ENCODE peak calls at places on chromosomes 5 and 9, in ten cellular contexts. U, C, J, L, X, V, T, H, O and F are unnamed samples.

GRCh38 chr5:132526290-132526973 is 16.9 kb downstream of the IL5 start:
- DNase-seq in L (no peak), C (peak; percentile 40), J (peak; percentile 63), H (no peak), X (peak; percentile 37), T (peak; percentile 56), O (no peak), U (peak; percentile 70), V (peak; percentile 79), F (no peak)

GRCh38 chr9:135506327-135507103 is 6.0 kb downstream of the MRPS2 start:
- DNase-seq in T (no peak), U (no peak), X (no peak), V (no peak), H (no peak), C (no peak), O (no peak), L (no peak), J (peak; percentile 81), F (no peak)

GRCh38 chr5:135667662-135668061 is 88.9 kb upstream of the CXCL14 start:
- DNase-seq in J (no peak), C (no peak), X (no peak), L (no peak), T (no peak), U (no peak), V (no peak), H (no peak), O (no peak), F (no peak)

GRCh38 chr5:3222924-3223323 is 372.7 kb upstream of the IRX1 start:
- DNase-seq in V (no peak), J (no peak), L (no peak), X (no peak), T (no peak), O (no peak), U (no peak), C (no peak), H (no peak), F (no peak)

GRCh38 chr5:99099691-99100090 is 170.9 kb upstream of the CHD1 start:
- DNase-seq in H (no peak), T (no peak), C (no peak), U (no peak), V (no peak), J (no peak), L (no peak), O (no peak), X (no peak), F (no peak)

GRCh38 chr5:14915291-14915976 is 43.9 kb upstream of the ANKH start:
- DNase-seq in H (no peak), J (no peak), V (no peak), X (no peak), U (no peak), C (no peak), L (no peak), T (no peak), O (no peak), F (peak; percentile 74)

GRCh38 chr5:127757576-127757975 is 54.4 kb downstream of the CCDC192 start:
- DNase-seq in V (peak; percentile 82), T (peak; percentile 31), O (no peak), X (peak; percentile 9), H (no peak), C (no peak), U (peak; percentile 46), J (no peak), L (peak; percentile 39), F (peak; percentile 28)

GRCh38 chr9:134065720-134066419 is 2.0 kb downstream of the BRD3 start:
- DNase-seq in X (peak; percentile 77), T (peak; percentile 91), O (no peak), U (peak; percentile 91), V (peak; percentile 6), C (no peak), L (peak; percentile 20), H (peak; percentile 24), J (peak; percentile 48), F (no peak)

GRCh38 chr5:24208540-24209141 is 436.1 kb downstream of the CDH10 start:
- DNase-seq in J (peak; percentile 47), O (no peak), V (no peak), U (no peak), X (no peak), C (no peak), H (no peak), L (no peak), T (no peak), F (no peak)

GRCh38 chr5:25554077-25554476 is 909.3 kb upstream of the CDH10 start:
- DNase-seq in V (no peak), H (no peak), J (no peak), T (no peak), L (no peak), U (no peak), O (no peak), C (no peak), X (no peak), F (no peak)

GRCh38 chr9:99389087-99390033 is 167.3 kb downstream of the SEC61B start:
- DNase-seq in T (no peak), H (no peak), U (no peak), X (no peak), L (no peak), O (no peak), J (no peak), V (no peak), C (no peak), F (no peak)

GRCh38 chr5:67431191-67431590 is 234.6 kb upstream of the CD180 start:
- DNase-seq in J (no peak), T (no peak), C (peak; percentile 8), H (no peak), U (no peak), O (no peak), V (no peak), X (no peak), L (no peak), F (no peak)

GRCh38 chr5:149611327-149611726 is 30.0 kb downstream of the ARHGEF37 start:
- DNase-seq in J (no peak), T (no peak), X (no peak), H (no peak), U (no peak), L (peak; percentile 65), C (no peak), V (peak; percentile 61), O (no peak), F (no peak)

GRCh38 chr9:119052339-119053030 is 316.8 kb downstream of the BRINP1 start:
- DNase-seq in L (no peak), H (no peak), V (no peak), X (no peak), T (no peak), O (no peak), J (no peak), U (no peak), C (no peak), F (no peak)

GRCh38 chr9:98831636-98832035 is 24.2 kb downstream of the GALNT12 start:
- DNase-seq in J (no peak), C (no peak), T (no peak), H (no peak), U (no peak), X (no peak), L (no peak), O (no peak), V (no peak), F (no peak)

GRCh38 chr9:6973762-6974161 is 216.0 kb downstream of the KDM4C start:
- DNase-seq in C (peak; percentile 15), L (peak; percentile 52), O (no peak), T (peak; percentile 60), H (no peak), J (no peak), V (no peak), X (no peak), U (peak; percentile 85), F (no peak)

GRCh38 chr9:110266786-110267185 is 10.5 kb upstream of the TXN start:
- DNase-seq in U (no peak), H (no peak), C (no peak), L (no peak), T (no peak), X (no peak), O (no peak), V (no peak), J (no peak), F (no peak)

GRCh38 chr5:14032944-14033343 is 88.5 kb upstream of the DNAH5 start:
- DNase-seq in H (no peak), O (no peak), X (no peak), U (no peak), L (no peak), C (peak; percentile 88), T (no peak), J (no peak), V (no peak), F (no peak)

GRCh38 chr9:94996638-94997037 is 270.1 kb downstream of the AOPEP start:
- DNase-seq in C (no peak), H (no peak), U (no peak), V (no peak), J (no peak), O (no peak), T (no peak), L (no peak), X (no peak), F (no peak)

GRCh38 chr9:8643464-8643863 is 843.9 kb upstream of the DMAC1 start:
- DNase-seq in L (no peak), V (no peak), T (no peak), X (no peak), H (no peak), O (no peak), C (no peak), J (no peak), U (no peak), F (no peak)

GRCh38 chr9:95305770-95306492 is 11.6 kb downstream of the FANCC start:
- DNase-seq in J (no peak), V (no peak), T (no peak), C (no peak), O (no peak), L (no peak), H (no peak), U (no peak), X (no peak), F (no peak)